ENCODE peak calls at places on chromosome 17, in four cellular contexts. Z is C1 segment of cervical spinal cord; S is hypothalamus; Y is activated effector memory CD4-positive, alpha-beta T cell treated with anti-CD3 and anti-CD28 coated beads, Interleukin-2, amount 50 U/mL, for 16 hours. Q is an unnamed sample.

GRCh38 chr17:20226814-20227482 is 217.8 kb downstream of the SPECC1 start:
- DNase-seq in Y (peak), S (peak), Z (peak), Q (peak)

GRCh38 chr17:49438439-49438861 is 23.8 kb upstream of the PHB1 start:
- DNase-seq in Y (peak), Z (no peak), S (no peak), Q (no peak)

GRCh38 chr17:73901249-73901648 is 257.0 kb upstream of the SDK2 start:
- DNase-seq in Z (no peak), S (no peak), Y (no peak), Q (no peak)

GRCh38 chr17:71188811-71189492 is 931.9 kb upstream of the SOX9 start:
- DNase-seq in S (no peak), Y (no peak), Z (no peak), Q (peak)

GRCh38 chr17:27446569-27447301 is 9.5 kb upstream of the KSR1 start:
- DNase-seq in Y (no peak), S (no peak), Z (no peak), Q (peak)

GRCh38 chr17:67183531-67183930 is 61.5 kb downstream of the HELZ start:
- DNase-seq in Z (no peak), S (no peak), Y (no peak), Q (no peak)

GRCh38 chr17:17849863-17850373 is 13.1 kb upstream of the SREBF1 start:
- DNase-seq in S (no peak), Y (peak), Z (no peak), Q (peak)

GRCh38 chr17:38578229-38578628 is 27.5 kb downstream of the SRCIN1 start:
- DNase-seq in Y (no peak), S (no peak), Z (no peak), Q (no peak)

GRCh38 chr17:81471804-81472456 is 40.7 kb downstream of the ACTG1 start:
- DNase-seq in Z (peak), S (peak), Y (no peak), Q (peak)

GRCh38 chr17:56604691-56605090 is 11.2 kb downstream of the NOG start:
- DNase-seq in Y (no peak), S (no peak), Z (no peak), Q (no peak)

GRCh38 chr17:50911890-50912289 is 45.7 kb upstream of the TOB1 start:
- DNase-seq in S (no peak), Y (no peak), Z (no peak), Q (no peak)

GRCh38 chr17:50037321-50038107 is 18.4 kb upstream of the ITGA3 start:
- DNase-seq in Y (peak), Z (no peak), S (no peak), Q (peak)

GRCh38 chr17:77437017-77437416 is 296.2 kb downstream of the SEC14L1 start:
- DNase-seq in Y (peak), S (no peak), Z (no peak), Q (peak)

GRCh38 chr17:59369026-59369724 is 37.7 kb downstream of the YPEL2 start:
- DNase-seq in Y (peak), S (no peak), Z (peak), Q (no peak)

GRCh38 chr17:9991796-9992195 is 86.7 kb upstream of the RCVRN start:
- DNase-seq in Z (no peak), S (no peak), Y (no peak), Q (no peak)

GRCh38 chr17:44417553-44417952 is 28.1 kb upstream of the ITGA2B start:
- DNase-seq in Z (no peak), S (no peak), Y (no peak), Q (no peak)

GRCh38 chr17:54899721-54900456 is 763 bp upstream of the TOM1L1 start:
- DNase-seq in Y (no peak), S (no peak), Z (no peak), Q (no peak)

GRCh38 chr17:43396491-43397060 is 2.2 kb upstream of the ARL4D start:
- DNase-seq in Z (no peak), S (no peak), Y (no peak), Q (no peak)

GRCh38 chr17:67830440-67830839 is 5.1 kb downstream of the BPTF start:
- DNase-seq in S (no peak), Y (no peak), Z (no peak), Q (no peak)

GRCh38 chr17:1000597-1001490 is 3.9 kb downstream of the TIMM22 start:
- DNase-seq in Y (no peak), S (no peak), Z (no peak), Q (peak)

GRCh38 chr17:66779186-66779585 is 55.7 kb upstream of the CACNG5 start:
- DNase-seq in Y (no peak), S (no peak), Z (no peak), Q (no peak)

GRCh38 chr17:31446195-31446967 is 54.9 kb downstream of the RAB11FIP4 start:
- DNase-seq in S (no peak), Y (no peak), Z (no peak), Q (no peak)

GRCh38 chr17:8674344-8675305 is 44.1 kb upstream of the MYH10 start:
- DNase-seq in Y (no peak), Z (no peak), S (no peak), Q (no peak)

GRCh38 chr17:72467841-72468653 is 347.2 kb downstream of the SOX9 start:
- DNase-seq in Z (no peak), Y (peak), S (no peak), Q (no peak)

Q was measured in T1000.